ENCODE peak calls at places on chromosomes 11 and 22, in four cellular contexts. Q, V, Z and M are unnamed samples.
A peak's percentile ranks its signal among the peaks of the same experiment; 100 is the strongest.

GRCh38 chr22:32475428-32476010 is 908 bp downstream of the FBXO7 start:
- DNase-seq in Q (peak; percentile 29), V (no peak), Z (no peak), M (no peak)

GRCh38 chr11:58043379-58043778 is 12.6 kb downstream of the OR6Q1 start:
- DNase-seq in Q (no peak), V (no peak), Z (no peak), M (no peak)

GRCh38 chr11:127651888-127652221 is 651.3 kb upstream of the KIRREL3 start:
- DNase-seq in Q (no peak), V (no peak), Z (no peak), M (no peak)

GRCh38 chr11:94151903-94152677 is 23.4 kb downstream of the PANX1 start:
- DNase-seq in Q (no peak), V (no peak), Z (peak; percentile 66), M (no peak)

GRCh38 chr11:126676536-126676935 is 321.1 kb downstream of the ST3GAL4 start:
- DNase-seq in Q (no peak), V (no peak), Z (no peak), M (no peak)

GRCh38 chr11:61791737-61792309 is 576 bp downstream of the TMEM258 start:
- DNase-seq in Q (no peak), V (no peak), Z (peak; percentile 58), M (no peak)

GRCh38 chr11:118334746-118335145 is 7.8 kb downstream of the CD3D start:
- DNase-seq in Q (no peak), V (no peak), Z (no peak), M (no peak)

GRCh38 chr11:74726547-74727182 is 4.6 kb downstream of the CHRDL2 start:
- DNase-seq in Q (peak; percentile 57), V (no peak), Z (peak; percentile 83), M (peak; percentile 73)

GRCh38 chr22:29946220-29946619 is 63.2 kb downstream of the MTMR3 start:
- DNase-seq in Q (no peak), V (no peak), Z (peak; percentile 13), M (no peak)

GRCh38 chr11:94168882-94169281 is 40.2 kb downstream of the PANX1 start:
- DNase-seq in Q (no peak), V (no peak), Z (no peak), M (no peak)

GRCh38 chr22:17939579-17939978 is 84.8 kb downstream of the MICAL3 start:
- DNase-seq in Q (no peak), V (no peak), Z (no peak), M (no peak)

GRCh38 chr11:2444301-2445106 is at the start of the genes KCNQ1 and TRPM5:
- DNase-seq in Q (no peak), V (no peak), Z (peak; percentile 98), M (no peak)

GRCh38 chr11:19790831-19791552 is 78.4 kb downstream of the NAV2 start:
- DNase-seq in Q (no peak), V (peak; percentile 28), Z (no peak), M (no peak)

GRCh38 chr11:46918778-46919513 is 596 bp upstream of the LRP4 start:
- DNase-seq in Q (no peak), V (no peak), Z (no peak), M (no peak)

GRCh38 chr22:36221799-36222751 is 17.3 kb downstream of the APOL2 start:
- DNase-seq in Q (no peak), V (no peak), Z (peak; percentile 39), M (no peak)

GRCh38 chr22:19875531-19876313 is 21.0 kb upstream of the GNB1L start:
- DNase-seq in Q (no peak), V (no peak), Z (peak; percentile 77), M (peak; percentile 21)

GRCh38 chr11:119774180-119774763 is 45.3 kb upstream of the NECTIN1 start:
- DNase-seq in Q (no peak), V (no peak), Z (no peak), M (no peak)

GRCh38 chr11:65589444-65590239 is 6.0 kb downstream of the KCNK7 start:
- DNase-seq in Q (no peak), V (no peak), Z (peak; percentile 82), M (peak; percentile 77)

GRCh38 chr22:20980938-20981722 is 967 bp upstream of the LZTR1 start:
- DNase-seq in Q (no peak), V (no peak), Z (no peak), M (no peak)

GRCh38 chr11:32893091-32893946 is 708 bp downstream of the QSER1 start:
- DNase-seq in Q (peak; percentile 32), V (no peak), Z (peak; percentile 72), M (peak; percentile 52)

GRCh38 chr11:120013325-120014250 is 124.3 kb downstream of the TRIM29 start:
- DNase-seq in Q (no peak), V (no peak), Z (peak; percentile 74), M (peak; percentile 49)

GRCh38 chr22:22880645-22881044 is 7.0 kb upstream of the IGLL5 start:
- DNase-seq in Q (no peak), V (no peak), Z (peak; percentile 56), M (no peak)

GRCh38 chr22:46862418-46863324 is 100.2 kb downstream of the TBC1D22A start:
- DNase-seq in Q (no peak), V (peak; percentile 7), Z (no peak), M (no peak)

GRCh38 chr11:68659158-68659921 is 25.0 kb upstream of the GAL start:
- DNase-seq in Q (no peak), V (no peak), Z (peak; percentile 30), M (no peak)

GRCh38 chr11:71519546-71519945 is 7.5 kb upstream of the KRTAP5-7 start:
- DNase-seq in Q (no peak), V (no peak), Z (no peak), M (no peak)

GRCh38 chr22:19912236-19912999 is 29.2 kb upstream of the COMT start:
- DNase-seq in Q (no peak), V (no peak), Z (no peak), M (no peak)

GRCh38 chr11:128279861-128280260 is 307.5 kb downstream of the ETS1 start:
- DNase-seq in Q (no peak), V (no peak), Z (no peak), M (no peak)

GRCh38 chr11:106840993-106841392 is 177.3 kb downstream of the GUCY1A2 start:
- DNase-seq in Q (no peak), V (no peak), Z (no peak), M (no peak)

GRCh38 chr11:128055576-128056217 is 531.7 kb downstream of the ETS1 start:
- DNase-seq in Q (no peak), V (no peak), Z (no peak), M (no peak)

GRCh38 chr11:19444231-19444630 is 203.5 kb upstream of the E2F8 start:
- DNase-seq in Q (no peak), V (no peak), Z (no peak), M (no peak)

GRCh38 chr11:121452609-121453150 is at the start of gene SORL1-AS1:
- DNase-seq in Q (no peak), V (no peak), Z (no peak), M (no peak)

GRCh38 chr11:88631497-88631896 is 294.0 kb upstream of the CTSC start:
- DNase-seq in Q (no peak), V (no peak), Z (no peak), M (no peak)

DNA sequence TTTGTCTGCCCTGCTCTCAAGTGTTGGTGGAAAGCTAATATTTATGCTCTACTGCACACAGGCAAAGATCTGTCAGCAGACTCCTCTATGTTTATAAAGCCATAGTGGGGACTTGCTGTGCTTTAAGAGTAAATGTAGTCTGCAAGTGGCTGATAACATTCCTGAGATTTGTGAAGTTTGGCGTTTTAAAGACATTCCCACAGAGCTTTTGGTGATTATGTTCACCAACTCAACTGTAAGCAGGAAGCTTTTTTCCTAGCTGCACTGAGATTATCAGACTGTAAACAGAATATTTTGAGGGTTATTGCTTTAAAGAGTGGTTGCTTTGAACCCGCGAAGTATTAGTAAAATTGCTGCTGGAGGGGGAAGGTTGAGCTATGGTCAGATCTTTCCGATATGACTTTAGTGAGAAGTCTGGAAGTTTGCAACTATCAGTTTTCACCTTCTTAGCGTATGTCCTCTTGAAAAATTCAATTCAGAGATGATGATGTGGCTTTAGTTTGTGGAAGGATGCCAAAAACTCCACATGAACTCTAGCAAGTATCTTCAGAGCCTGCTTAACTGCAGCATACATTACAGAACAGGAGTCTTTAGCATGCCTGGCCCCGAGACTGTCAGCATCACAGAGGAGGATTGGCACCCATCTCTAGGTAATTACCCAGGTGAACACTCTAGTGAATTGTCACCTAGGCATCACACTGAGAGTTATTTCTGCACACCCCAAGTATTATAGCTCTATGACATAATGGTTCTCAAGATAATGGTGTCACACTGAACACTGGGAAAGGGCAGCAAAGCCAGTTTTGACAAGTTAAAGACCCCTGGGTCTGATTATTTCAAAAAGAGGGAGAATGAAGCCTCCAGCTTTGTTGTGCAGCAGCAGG is 89.9 kb downstream of the MTNR1B start:
- DNase-seq in Q (no peak), V (no peak), Z (no peak), M (no peak)
- TF ChIP-seq SPI1 in Q (no peak), V (no peak), Z (no peak), M (no peak)

GRCh38 chr11:64120951-64121569 is 44.9 kb downstream of the MACROD1 start:
- DNase-seq in Q (no peak), V (no peak), Z (no peak), M (no peak)
- TF ChIP-seq SPI1 in Q (no peak), V (no peak), Z (no peak), M (no peak)

GRCh38 chr11:125550780-125551179 is 18.5 kb upstream of the EI24 start:
- DNase-seq in Q (no peak), V (no peak), Z (no peak), M (no peak)

GRCh38 chr11:125553357-125553756 is 15.9 kb upstream of the EI24 start:
- DNase-seq in Q (no peak), V (no peak), Z (no peak), M (no peak)

GRCh38 chr11:125551835-125552342 is 17.4 kb upstream of the EI24 start:
- DNase-seq in Q (no peak), V (no peak), Z (no peak), M (no peak)

GRCh38 chr11:125554038-125554437 is 15.2 kb upstream of the EI24 start:
- DNase-seq in Q (no peak), V (no peak), Z (peak; percentile 32), M (no peak)

GRCh38 chr11:125552927-125553326 is 16.4 kb upstream of the EI24 start:
- DNase-seq in Q (no peak), V (no peak), Z (peak; percentile 85), M (no peak)
- TF ChIP-seq SPI1 in Q (no peak), V (no peak), Z (peak; percentile 9), M (no peak)

DNA sequence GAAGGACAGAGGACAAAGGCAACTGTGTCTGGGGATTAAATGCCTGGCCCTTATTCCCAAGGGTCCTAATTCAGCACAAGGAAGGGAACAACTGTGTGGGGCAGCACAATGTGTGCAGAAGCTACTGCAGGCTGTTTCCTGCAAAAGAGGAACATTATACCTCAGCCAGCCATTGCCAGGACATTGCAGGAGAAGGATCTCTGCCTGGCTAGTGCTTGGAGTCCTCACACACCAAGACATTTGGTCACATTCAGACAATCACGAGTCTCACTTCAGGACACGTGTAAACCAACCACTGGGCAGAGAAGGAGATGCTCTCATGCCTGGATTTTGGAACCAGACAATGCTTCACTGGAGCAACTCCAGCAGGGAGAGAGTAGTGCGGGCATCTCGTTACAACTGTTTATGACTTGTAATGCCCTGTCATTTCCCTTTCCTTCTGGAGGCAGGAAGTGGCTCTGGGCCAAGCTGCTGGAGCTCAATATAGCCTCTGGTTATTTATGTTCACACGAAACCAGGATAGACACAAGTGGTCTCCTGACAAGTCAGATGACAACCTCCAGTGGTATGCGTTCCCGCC is 23.9 kb upstream of the ZC3H12C start:
- DNase-seq in Q (peak; percentile 29), V (no peak), Z (no peak), M (no peak)
- TF ChIP-seq SPI1 in Q (peak; percentile 21), V (no peak), Z (peak; percentile 50), M (no peak)